ENCODE peak calls at places on chromosomes 2 and 18, in ten cellular contexts. J is posterior vena cava; B is AG09309; O is fibroblast of the aortic adventitia; N is naive thymus-derived CD8-positive, alpha-beta T cell; C is right cardiac atrium; D is activated effector memory CD4-positive, alpha-beta T cell treated with anti-CD3 and anti-CD28 coated beads, Interleukin-2, amount 50 U/mL, for 16 hours; I is omental fat pad; A is non-pigmented ciliary epithelial cell; V is fibroblast of mammary gland. Q is an unnamed sample.

GRCh38 chr18:62957885-62958472 is 242.6 kb downstream of the PHLPP1 start:
- DNase-seq in J (no peak), B (no peak), O (peak), N (no peak), C (peak), D (peak), I (no peak), A (no peak), V (peak), Q (no peak)

GRCh38 chr18:69838620-69839411 is 108.9 kb downstream of the CD226 start:
- DNase-seq in J (no peak), B (no peak), O (no peak), N (no peak), C (no peak), D (no peak), I (no peak), A (no peak), V (peak), Q (no peak)

GRCh38 chr18:28178720-28179119 is 1.8 kb upstream of the CDH2 start:
- DNase-seq in J (no peak), B (no peak), O (peak), N (no peak), C (no peak), D (no peak), I (no peak), A (no peak), V (no peak), Q (no peak)

GRCh38 chr2:20958176-20958575 is 85.7 kb downstream of the APOB start:
- DNase-seq in J (no peak), B (no peak), O (no peak), N (no peak), C (no peak), D (no peak), I (no peak), A (no peak), V (no peak), Q (no peak)

GRCh38 chr2:148770047-148770446 is 105.0 kb upstream of the KIF5C start:
- DNase-seq in J (no peak), B (no peak), O (no peak), N (no peak), C (no peak), D (no peak), I (no peak), A (no peak), V (no peak), Q (no peak)

GRCh38 chr2:212995920-212996319 is 155.5 kb downstream of the IKZF2 start:
- DNase-seq in J (no peak), B (no peak), O (peak), N (no peak), C (no peak), D (no peak), I (no peak), A (no peak), V (peak), Q (no peak)

GRCh38 chr2:119259296-119259860 is 35.7 kb downstream of the STEAP3 start:
- DNase-seq in J (no peak), B (no peak), O (peak), N (no peak), C (no peak), D (no peak), I (no peak), A (no peak), V (no peak), Q (no peak)

GRCh38 chr2:54629914-54630609 is 93.4 kb upstream of the EML6 start:
- DNase-seq in J (no peak), B (no peak), O (peak), N (no peak), C (peak), D (no peak), I (no peak), A (no peak), V (peak), Q (peak)

GRCh38 chr18:79260510-79260909 is 135.2 kb upstream of the NFATC1 start:
- DNase-seq in J (no peak), B (no peak), O (no peak), N (no peak), C (no peak), D (no peak), I (no peak), A (no peak), V (no peak), Q (no peak)

GRCh38 chr2:70902067-70902442 is 33.6 kb upstream of the ATP6V1B1 start:
- DNase-seq in J (no peak), B (no peak), O (no peak), N (no peak), C (no peak), D (no peak), I (no peak), A (no peak), V (peak), Q (no peak)

GRCh38 chr2:56266761-56267411 is 83.1 kb downstream of the CCDC85A start:
- DNase-seq in J (no peak), B (no peak), O (no peak), N (no peak), C (no peak), D (no peak), I (no peak), A (no peak), V (no peak), Q (no peak)

GRCh38 chr2:22855081-22855480 is 529.9 kb upstream of the KLHL29 start:
- DNase-seq in J (no peak), B (no peak), O (no peak), N (no peak), C (no peak), D (no peak), I (no peak), A (no peak), V (no peak), Q (no peak)

GRCh38 chr18:72427721-72428120 is 116.4 kb downstream of the CBLN2 start:
- DNase-seq in J (no peak), B (no peak), O (no peak), N (no peak), C (no peak), D (no peak), I (no peak), A (no peak), V (peak), Q (no peak)

GRCh38 chr2:183248866-183249567 is 124.8 kb downstream of the NUP35 start:
- DNase-seq in J (no peak), B (no peak), O (peak), N (no peak), C (no peak), D (no peak), I (no peak), A (no peak), V (peak), Q (no peak)

GRCh38 chr2:236769981-236770671 is 200.5 kb downstream of the ACKR3 start:
- DNase-seq in J (peak), B (peak), O (peak), N (no peak), C (no peak), D (no peak), I (no peak), A (peak), V (peak), Q (peak)

GRCh38 chr2:165277295-165277694 is 38.1 kb downstream of the SCN2A start:
- DNase-seq in J (no peak), B (no peak), O (peak), N (no peak), C (no peak), D (no peak), I (no peak), A (peak), V (peak), Q (no peak)

GRCh38 chr2:3626817-3627499 is 31.0 kb upstream of the ALLC start:
- DNase-seq in J (peak), B (no peak), O (no peak), N (no peak), C (peak), D (peak), I (no peak), A (no peak), V (no peak), Q (no peak)

GRCh38 chr18:51236225-51236624 is 38.7 kb upstream of the MEX3C start:
- DNase-seq in J (no peak), B (peak), O (peak), N (no peak), C (no peak), D (no peak), I (no peak), A (peak), V (peak), Q (peak)

GRCh38 chr2:20439503-20439902 is 7.4 kb upstream of the RHOB start:
- DNase-seq in J (peak), B (no peak), O (no peak), N (no peak), C (no peak), D (no peak), I (no peak), A (no peak), V (no peak), Q (no peak)

GRCh38 chr2:218129756-218130155 is 3.9 kb downstream of the CXCR2 start:
- DNase-seq in J (no peak), B (peak), O (peak), N (no peak), C (no peak), D (no peak), I (no peak), A (no peak), V (peak), Q (no peak)

GRCh38 chr2:175855794-175856453 is 146.1 kb downstream of the LNPK start:
- DNase-seq in J (no peak), B (no peak), O (peak), N (no peak), C (peak), D (no peak), I (no peak), A (no peak), V (peak), Q (peak)

GRCh38 chr2:219522111-219523030 is 8.1 kb downstream of the ASIC4 start:
- DNase-seq in J (no peak), B (peak), O (peak), N (no peak), C (peak), D (no peak), I (no peak), A (no peak), V (peak), Q (no peak)

GRCh38 chr2:182330451-182331325 is 96.1 kb downstream of the PDE1A start:
- DNase-seq in J (no peak), B (no peak), O (peak), N (no peak), C (no peak), D (no peak), I (no peak), A (no peak), V (peak), Q (no peak)

GRCh38 chr2:200347301-200347700 is 40.8 kb downstream of the SPATS2L start:
- DNase-seq in J (no peak), B (no peak), O (no peak), N (no peak), C (no peak), D (no peak), I (no peak), A (no peak), V (no peak), Q (no peak)

GRCh38 chr2:219294356-219295351 is 14.5 kb downstream of the PTPRN start:
- DNase-seq in J (peak), B (no peak), O (peak), N (peak), C (peak), D (peak), I (peak), A (peak), V (peak), Q (no peak)

GRCh38 chr2:19667085-19667484 is 234.7 kb downstream of the TTC32 start:
- DNase-seq in J (no peak), B (no peak), O (peak), N (no peak), C (no peak), D (no peak), I (no peak), A (no peak), V (peak), Q (no peak)

GRCh38 chr18:80176334-80177080 is 67.4 kb downstream of the ADNP2 start:
- DNase-seq in J (no peak), B (no peak), O (no peak), N (no peak), C (no peak), D (no peak), I (no peak), A (no peak), V (peak), Q (no peak)

GRCh38 chr2:236882931-236883330 is 202.8 kb upstream of the COPS8 start:
- DNase-seq in J (no peak), B (no peak), O (no peak), N (no peak), C (no peak), D (no peak), I (no peak), A (no peak), V (peak), Q (peak)

GRCh38 chr2:53740170-53740569 is 27.4 kb upstream of the CHAC2 start:
- DNase-seq in J (no peak), B (no peak), O (peak), N (no peak), C (no peak), D (no peak), I (no peak), A (peak), V (peak), Q (no peak)

Q was measured in epithelial cell of prostate.